ENCODE peak calls at places on chromosomes 2 and 18, in five cellular contexts. Y is BE2C, Q is A673, K is right lobe of liver, A is HCT116. H is an unnamed sample.

GRCh38 chr2:114752425-114752824 is 310.0 kb downstream of the DPP10 start:
- DNase-seq in K (no peak), Y (no peak), Q (no peak), A (no peak), H (no peak)

GRCh38 chr2:61620244-61621159 is 82.3 kb upstream of the XPO1 start:
- DNase-seq in K (no peak), Q (peak; percentile 39), A (peak; percentile 29), Y (no peak), H (no peak)

GRCh38 chr2:63364866-63365265 is 223.4 kb downstream of the WDPCP start:
- DNase-seq in A (no peak), K (no peak), Y (no peak), Q (no peak), H (no peak)

GRCh38 chr2:170822292-170822884 is 5.7 kb downstream of the GAD1 start:
- DNase-seq in Q (peak; percentile 49), A (no peak), K (no peak), Y (no peak), H (no peak)

GRCh38 chr18:70385474-70385873 is 96.6 kb downstream of the SOCS6 start:
- DNase-seq in Y (peak; percentile 12), A (no peak), K (no peak), Q (peak; percentile 33), H (no peak)

GRCh38 chr2:111219734-111220505 is 99.2 kb downstream of the BCL2L11 start:
- DNase-seq in Y (no peak), A (no peak), Q (no peak), K (no peak), H (no peak)

GRCh38 chr2:108542071-108542470 is 7.8 kb downstream of the LIMS1 start:
- DNase-seq in K (no peak), A (no peak), Q (peak; percentile 55), Y (no peak), H (no peak)

GRCh38 chr2:131402320-131403049 is 38.5 kb upstream of the RAB6D start:
- DNase-seq in Y (no peak), A (no peak), K (no peak), Q (no peak), H (no peak)

GRCh38 chr2:151575338-151575737 is 158.9 kb downstream of the NEB start:
- DNase-seq in Q (no peak), Y (no peak), A (peak; percentile 10), K (no peak), H (no peak)

GRCh38 chr2:240468300-240469238 is 33.1 kb downstream of the GPC1 start:
- DNase-seq in K (peak; percentile 23), Q (no peak), Y (peak; percentile 37), A (no peak), H (peak; percentile 1)

GRCh38 chr2:197777823-197778407 is 7.2 kb downstream of the BOLL start:
- DNase-seq in K (no peak), Q (peak; percentile 62), Y (peak; percentile 13), A (peak; percentile 16), H (no peak)

GRCh38 chr2:182666674-182667320 is 49.3 kb upstream of the DNAJC10 start:
- DNase-seq in Y (no peak), A (peak; percentile 18), K (no peak), Q (no peak), H (no peak)

GRCh38 chr2:25955869-25956535 is 26.3 kb downstream of the KIF3C start:
- DNase-seq in A (no peak), Q (no peak), K (no peak), Y (no peak), H (no peak)
- TF ChIP-seq CTCF in A (peak; percentile 9), Q (peak; percentile 27), K (no peak), Y (peak; percentile 28), H (no peak)

GRCh38 chr2:37774976-37775907 is 103.8 kb upstream of the CDC42EP3 start:
- DNase-seq in Q (no peak), A (no peak), Y (no peak), K (no peak), H (no peak)

GRCh38 chr2:37771600-37772088 is 100.2 kb upstream of the CDC42EP3 start:
- DNase-seq in Q (no peak), K (no peak), A (no peak), Y (no peak), H (no peak)

GRCh38 chr2:37775908-37776250 is 104.4 kb upstream of the CDC42EP3 start:
- DNase-seq in A (no peak), Y (no peak), Q (no peak), K (no peak), H (no peak)

GRCh38 chr2:37770797-37771196 is 99.4 kb upstream of the CDC42EP3 start:
- DNase-seq in K (no peak), Q (no peak), Y (peak; percentile 76), A (no peak), H (no peak)

DNA sequence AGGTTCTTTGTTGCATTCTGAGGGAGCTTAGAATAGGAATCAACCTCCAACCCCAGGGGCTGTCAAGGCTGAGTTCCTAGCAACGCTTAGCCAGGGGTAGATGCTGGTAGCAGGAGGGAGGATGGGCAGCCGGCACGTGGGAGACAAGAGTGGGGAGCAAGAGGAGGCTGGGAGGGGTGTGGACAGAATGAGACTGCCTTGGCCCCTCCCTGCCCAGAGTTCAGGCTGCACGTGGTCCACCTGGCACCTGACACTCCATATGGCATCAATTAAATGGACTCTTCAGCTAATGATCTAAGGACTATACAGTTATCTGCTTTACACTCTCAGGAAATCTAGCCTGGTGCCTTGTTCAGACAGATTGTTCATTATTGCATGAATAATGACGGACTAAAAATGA is 101.9 kb upstream of the CDC42EP3 start:
- DNase-seq in Q (no peak), Y (no peak), K (no peak), A (no peak), H (no peak)
- H3K4me1 ChIP-seq in Q (peaks cover 11% of the 10 kb centered on the region), Y (peaks cover 13% of the 10 kb centered on the region), K (no peaks in the 10 kb centered on the region), A (peaks cover 16% of the 10 kb centered on the region), H (no peaks in the 10 kb centered on the region)

DNA sequence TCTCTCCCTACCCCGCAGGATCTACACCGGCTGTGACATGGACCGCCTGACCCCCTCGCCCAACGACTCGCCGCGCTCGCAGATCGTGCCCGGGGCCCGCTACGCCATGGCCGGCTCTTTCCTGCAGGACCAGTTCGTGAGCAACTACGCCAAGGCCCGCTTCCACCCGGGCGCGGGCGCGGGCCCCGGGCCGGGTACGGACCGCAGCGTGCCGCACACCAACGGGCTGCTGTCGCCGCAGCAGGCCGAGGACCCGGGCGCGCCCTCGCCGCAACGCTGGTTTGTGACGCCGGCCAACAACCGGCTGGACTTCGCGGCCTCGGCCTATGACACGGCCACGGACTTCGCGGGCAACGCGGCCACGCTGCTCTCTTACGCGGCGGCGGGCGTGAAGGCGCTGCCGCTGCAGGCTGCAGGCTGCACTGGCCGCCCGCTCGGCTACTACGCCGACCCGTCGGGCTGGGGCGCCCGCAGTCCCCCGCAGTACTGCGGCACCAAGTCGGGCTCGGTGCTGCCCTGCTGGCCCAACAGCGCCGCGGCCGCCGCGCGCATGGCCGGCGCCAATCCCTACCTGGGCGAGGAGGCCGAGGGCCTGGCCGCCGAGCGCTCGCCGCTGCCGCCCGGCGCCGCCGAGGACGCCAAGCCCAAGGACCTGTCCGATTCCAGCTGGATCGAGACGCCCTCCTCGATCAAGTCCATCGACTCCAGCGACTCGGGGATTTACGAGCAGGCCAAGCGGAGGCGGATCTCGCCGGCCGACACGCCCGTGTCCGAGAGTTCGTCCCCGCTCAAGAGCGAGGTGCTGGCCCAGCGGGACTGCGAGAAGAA is 7.5 kb downstream of the TBR1 start:
- DNase-seq in A (no peak), K (no peak), Q (no peak), Y (no peak), H (no peak)
- TF ChIP-seq CTCF in A (no peak), K (no peak), Q (no peak), Y (no peak), H (no peak)

DNA sequence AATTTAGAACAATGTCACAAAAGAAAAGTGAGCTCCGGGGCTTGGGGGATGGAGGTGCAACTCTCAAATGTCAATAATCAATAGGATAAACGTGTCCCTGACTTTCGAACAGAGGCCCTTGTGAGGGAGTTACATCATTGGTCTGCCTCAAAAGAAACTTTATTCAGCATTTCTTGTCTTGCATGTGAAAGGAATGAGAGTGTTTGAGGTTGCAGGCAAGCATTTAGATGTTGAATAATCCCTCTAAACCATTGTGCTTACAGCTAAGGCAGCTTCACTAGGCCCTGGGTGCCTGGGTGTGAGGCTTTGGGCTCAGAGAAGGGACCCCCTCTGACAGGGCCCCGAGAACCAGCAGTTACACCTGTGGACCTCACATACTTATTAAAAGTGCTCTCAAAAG is 28.6 kb upstream of the FHL2 start:
- DNase-seq in Q (no peak), Y (no peak), A (no peak), K (no peak), H (no peak)
- H3K4me1 ChIP-seq in Q (no peaks in the 10 kb centered on the region), Y (no peaks in the 10 kb centered on the region), A (no peaks in the 10 kb centered on the region), K (no peaks in the 10 kb centered on the region), H (no peaks in the 10 kb centered on the region)

GRCh38 chr2:119683074-119683716 is 4.2 kb downstream of the TMEM177 start:
- DNase-seq in A (no peak), K (no peak), Q (no peak), Y (no peak), H (no peak)

GRCh38 chr2:119682578-119682977 is 3.6 kb downstream of the TMEM177 start:
- DNase-seq in K (no peak), Q (no peak), A (no peak), Y (no peak), H (no peak)

GRCh38 chr2:119680457-119681195 is 1.6 kb downstream of the TMEM177 start:
- DNase-seq in Q (no peak), Y (no peak), K (no peak), A (no peak), H (no peak)

GRCh38 chr2:119681196-119681867 is 2.3 kb downstream of the TMEM177 start:
- DNase-seq in A (no peak), K (no peak), Q (no peak), Y (no peak), H (no peak)

GRCh38 chr2:119681868-119682220 is 2.8 kb downstream of the TMEM177 start:
- DNase-seq in K (no peak), Q (no peak), A (no peak), Y (no peak), H (no peak)
- TF ChIP-seq CTCF in K (no peak), Q (no peak), A (no peak), Y (no peak), H (no peak)

GRCh38 chr18:44792456-44793080 is 111.9 kb downstream of the SETBP1 start:
- DNase-seq in Y (no peak), K (no peak), Q (no peak), A (no peak), H (no peak)

GRCh38 chr18:44791520-44791919 is 110.8 kb downstream of the SETBP1 start:
- DNase-seq in A (no peak), Q (no peak), K (no peak), Y (no peak), H (no peak)

GRCh38 chr18:44790860-44791259 is 110.2 kb downstream of the SETBP1 start:
- DNase-seq in K (no peak), Q (no peak), A (no peak), Y (no peak), H (no peak)

GRCh38 chr18:44788334-44788733 is 107.6 kb downstream of the SETBP1 start:
- DNase-seq in Y (no peak), A (no peak), Q (no peak), K (no peak), H (no peak)

DNA sequence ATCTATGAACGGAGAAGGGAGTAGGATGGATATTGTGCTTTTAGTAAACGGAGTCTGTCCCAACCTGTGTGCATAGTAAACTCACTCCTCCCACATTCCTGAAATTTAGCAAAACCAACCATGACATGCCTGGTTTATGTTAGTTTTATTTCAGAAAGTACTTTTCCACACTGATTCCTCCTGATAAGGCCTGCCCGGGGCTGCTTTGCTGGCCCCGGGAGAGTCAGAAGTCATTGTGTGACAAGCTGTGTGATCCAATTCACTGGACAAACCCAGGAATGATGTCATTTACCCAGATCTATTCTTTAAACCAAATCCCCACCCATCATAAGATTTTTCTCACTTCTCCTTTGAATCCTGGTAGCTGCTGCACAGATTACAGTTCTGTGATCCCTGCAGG is 109.0 kb downstream of the SETBP1 start:
- DNase-seq in Y (peak; percentile 12), A (no peak), Q (peak; percentile 27), K (peak; percentile 29), H (no peak)
- H3K4me1 ChIP-seq in Y (peaks cover 12% of the 10 kb centered on the region), A (no peaks in the 10 kb centered on the region), Q (peaks cover 11% of the 10 kb centered on the region), K (no peaks in the 10 kb centered on the region), H (peaks cover 51% of the 10 kb centered on the region)